ENCODE peak calls at places on chromosome 7, in five cellular contexts. P is neural progenitor cell, Z is left lung, T is fibroblast of lung, D is astrocyte. W is an unnamed sample. For H3K9me3, the result is how much of the 10 kb centered on the place peaks cover.

GRCh38 chr7:83876593-83876992 is 227.7 kb upstream of the SEMA3E start:
- DNase-seq in Z (no peak), D (peak), P (no peak), T (peak), W (no peak)

GRCh38 chr7:158811461-158811860 is 17.8 kb downstream of the ESYT2 start:
- DNase-seq in D (peak), T (peak), P (no peak), Z (no peak), W (peak)

GRCh38 chr7:123716877-123717276 is 31.9 kb downstream of the WASL start:
- DNase-seq in T (no peak), P (no peak), D (no peak), Z (no peak), W (no peak)

GRCh38 chr7:104794154-104794553 is 219.9 kb upstream of the KMT2E start:
- DNase-seq in P (no peak), D (no peak), T (no peak), Z (no peak), W (no peak)

GRCh38 chr7:9250876-9251275 is 817.5 kb downstream of the NXPH1 start:
- DNase-seq in D (no peak), T (no peak), P (peak), Z (peak), W (no peak)

GRCh38 chr7:149714910-149715471 is 58.4 kb downstream of the ZNF467 start:
- DNase-seq in Z (no peak), T (no peak), D (no peak), P (no peak), W (no peak)

GRCh38 chr7:32347244-32347828 is 142.8 kb downstream of the LSM5 start:
- DNase-seq in Z (no peak), T (peak), P (peak), D (no peak), W (peak)

GRCh38 chr7:22420973-22421635 is 64.2 kb upstream of the RAPGEF5 start:
- DNase-seq in Z (no peak), T (peak), D (no peak), P (no peak), W (no peak)

GRCh38 chr7:103640031-103640779 is 194.2 kb upstream of the SLC26A5 start:
- DNase-seq in T (peak), D (peak), Z (no peak), P (no peak), W (no peak)

GRCh38 chr7:115637123-115637522 is 393.4 kb downstream of the TFEC start:
- DNase-seq in T (no peak), Z (no peak), D (no peak), P (peak), W (no peak)

GRCh38 chr7:46387646-46388045 is 466.6 kb upstream of the IGFBP3 start:
- DNase-seq in Z (no peak), D (peak), P (no peak), T (peak), W (no peak)

GRCh38 chr7:38574121-38574520 is 57.1 kb downstream of the AMPH start:
- DNase-seq in Z (no peak), D (peak), P (no peak), T (no peak), W (no peak)

GRCh38 chr7:2172311-2173183 is 60.2 kb downstream of the MAD1L1 start:
- DNase-seq in D (peak), Z (no peak), P (no peak), T (peak), W (peak)

GRCh38 chr7:137878333-137878961 is 31.7 kb upstream of the DGKI start:
- DNase-seq in T (peak), Z (no peak), P (no peak), D (peak), W (peak)

GRCh38 chr7:134457166-134457565 is 1.7 kb downstream of the AKR1B1 start:
- DNase-seq in Z (no peak), P (no peak), T (peak), D (no peak), W (no peak)

GRCh38 chr7:99407849-99408346 is 499 bp downstream of the PDAP1 start:
- DNase-seq in T (peak), Z (peak), D (peak), P (peak), W (peak)

GRCh38 chr7:106737202-106737562 is 76.2 kb upstream of the CCDC71L start:
- DNase-seq in Z (no peak), D (peak), T (peak), P (no peak), W (no peak)

GRCh38 chr7:128843938-128844621 is 13.9 kb downstream of the FLNC start:
- DNase-seq in T (no peak), P (no peak), Z (peak), D (no peak), W (no peak)

GRCh38 chr7:132207211-132207610 is 369.1 kb downstream of the PLXNA4 start:
- DNase-seq in Z (no peak), T (no peak), P (no peak), D (no peak), W (no peak)

GRCh38 chr7:43294080-43294630 is 181.7 kb downstream of the HECW1 start:
- DNase-seq in Z (no peak), D (peak), P (no peak), T (peak), W (no peak)

GRCh38 chr7:68613897-68614296 is 984.4 kb upstream of the AUTS2 start:
- DNase-seq in D (peak), P (no peak), Z (no peak), T (no peak), W (no peak)

GRCh38 chr7:149310113-149310836 is 48.3 kb downstream of the ZNF783 start:
- DNase-seq in Z (no peak), D (peak), T (peak), P (no peak), W (no peak)

GRCh38 chr7:2757361-2757903 is 69.4 kb downstream of the AMZ1 start:
- DNase-seq in T (no peak), Z (peak), D (no peak), P (no peak), W (peak)

GRCh38 chr7:117413160-117413559 is 14.1 kb downstream of the ASZ1 start:
- DNase-seq in D (no peak), Z (no peak), P (no peak), T (no peak), W (no peak)

GRCh38 chr7:117412390-117412789 is 14.9 kb downstream of the ASZ1 start:
- DNase-seq in Z (no peak), D (no peak), P (no peak), T (no peak), W (no peak)

DNA sequence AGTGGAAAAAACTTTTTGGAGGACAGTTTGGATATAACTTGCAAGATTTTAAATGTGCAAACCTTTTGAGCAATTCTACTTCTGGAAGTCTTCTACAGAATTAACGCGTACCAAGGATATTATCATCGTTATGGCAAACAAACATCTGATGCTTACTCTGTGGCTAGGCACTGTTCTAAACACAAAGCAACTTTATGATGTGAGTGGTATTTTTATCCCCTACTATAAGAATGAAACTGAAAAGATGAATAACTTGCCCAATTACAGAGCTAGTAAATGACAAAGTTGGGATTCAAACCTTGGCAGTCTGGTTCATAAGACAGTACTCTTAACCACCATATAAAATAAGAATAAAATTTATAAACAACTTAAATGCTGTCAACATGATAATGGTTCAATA is 15.8 kb downstream of the ASZ1 start:
- DNase-seq in D (no peak), P (no peak), Z (no peak), T (no peak), W (no peak)
- H3K9me3 ChIP-seq in D (under half), P (under half), Z (under half), T (under half), W (under half)

GRCh38 chr7:150875791-150876190 is 23.5 kb downstream of the AOC1 start:
- DNase-seq in Z (no peak), D (no peak), T (no peak), P (no peak), W (no peak)

GRCh38 chr7:150876817-150877526 is 24.7 kb downstream of the AOC1 start:
- DNase-seq in D (peak), T (peak), P (peak), Z (no peak), W (no peak)

GRCh38 chr7:150877545-150877944 is 25.2 kb downstream of the AOC1 start:
- DNase-seq in D (no peak), Z (no peak), P (no peak), T (no peak), W (no peak)

GRCh38 chr7:150879345-150879744 is 27.0 kb downstream of the AOC1 start:
- DNase-seq in D (peak), Z (no peak), P (no peak), T (no peak), W (no peak)

GRCh38 chr7:150881189-150881588 is 28.9 kb downstream of the AOC1 start:
- DNase-seq in T (no peak), P (no peak), D (no peak), Z (no peak), W (no peak)
- H3K9me3 ChIP-seq in T (under half), P (under half), D (under half), Z (under half), W (under half)

GRCh38 chr7:154875297-154875696 is 127.6 kb downstream of the PAXIP1 start:
- DNase-seq in T (no peak), D (no peak), P (no peak), Z (no peak), W (no peak)

GRCh38 chr7:154871928-154872750 is 130.8 kb downstream of the PAXIP1 start:
- DNase-seq in T (no peak), Z (no peak), P (no peak), D (no peak), W (no peak)

GRCh38 chr7:154874409-154875113 is 128.4 kb downstream of the PAXIP1 start:
- DNase-seq in Z (no peak), T (no peak), P (no peak), D (no peak), W (no peak)

GRCh38 chr7:154872811-154873570 is 129.9 kb downstream of the PAXIP1 start:
- DNase-seq in P (no peak), Z (no peak), T (no peak), D (no peak), W (no peak)

GRCh38 chr7:154873722-154874121 is 129.2 kb downstream of the PAXIP1 start:
- DNase-seq in P (no peak), T (no peak), Z (no peak), D (no peak), W (no peak)
- H3K9me3 ChIP-seq in P (under half), T (under half), Z (under half), D (under half), W (under half)

GRCh38 chr7:27248911-27249723 is 6.5 kb downstream of the EVX1 start:
- DNase-seq in D (peak), Z (no peak), T (no peak), P (peak), W (no peak)

GRCh38 chr7:27251136-27251512 is 8.5 kb downstream of the EVX1 start:
- DNase-seq in T (no peak), P (peak), D (no peak), Z (no peak), W (no peak)

GRCh38 chr7:27248427-27248806 is 5.8 kb downstream of the EVX1 start:
- DNase-seq in D (no peak), P (no peak), T (no peak), Z (no peak), W (no peak)

GRCh38 chr7:27251513-27252306 is 9.1 kb downstream of the EVX1 start:
- DNase-seq in D (no peak), P (peak), Z (no peak), T (no peak), W (no peak)

DNA sequence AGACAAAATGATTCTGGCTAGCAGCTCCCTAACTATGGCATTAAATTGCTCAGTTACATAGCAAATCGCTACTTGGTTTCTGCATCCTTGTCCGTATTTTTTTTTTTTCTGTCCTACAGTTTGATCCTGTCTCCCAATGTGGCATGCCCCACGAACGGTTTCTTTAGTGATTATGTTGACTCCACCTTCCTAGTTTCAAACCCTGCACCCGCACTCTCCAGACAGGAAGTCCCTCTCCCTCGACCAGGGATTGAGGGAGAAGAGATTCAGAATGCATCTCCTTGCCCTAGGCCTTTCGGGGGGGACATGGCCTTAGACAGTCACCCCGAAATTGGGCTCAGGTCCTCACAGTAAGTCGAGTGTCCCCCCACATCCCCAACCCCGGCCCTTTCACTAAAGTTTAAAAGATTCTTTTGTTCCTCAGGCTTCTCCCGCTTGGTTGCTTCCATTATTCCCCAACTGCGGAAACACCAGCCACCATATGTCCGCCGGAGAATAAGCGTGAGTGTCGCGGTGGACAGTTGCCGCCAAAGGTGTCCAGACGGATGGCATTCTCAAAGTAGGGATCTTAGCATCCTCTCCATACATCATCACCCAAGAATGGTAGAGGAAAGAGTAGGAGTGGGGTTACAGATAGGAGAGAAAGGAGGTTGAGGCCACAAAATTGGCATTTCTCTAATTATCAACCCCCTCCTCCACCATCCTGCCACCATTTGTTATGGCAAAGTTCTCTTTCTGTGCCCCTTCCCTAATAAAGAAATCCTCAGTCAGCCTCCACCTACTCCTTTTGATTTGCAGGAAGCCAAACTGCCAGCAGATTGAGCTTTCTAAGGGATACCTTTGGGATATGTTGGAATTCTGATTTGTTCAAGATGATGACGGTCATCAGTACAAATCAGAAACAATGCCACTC is 7.4 kb downstream of the EVX1 start:
- DNase-seq in D (no peak), P (peak), T (no peak), Z (no peak), W (no peak)
- H3K9me3 ChIP-seq in D (under half), P (under half), T (under half), Z (under half), W (under half)